ENCODE peak calls at places on chromosomes 4 and X, in eight cellular contexts. One of them, this sample, is unnamed.

GRCh38 chr4:70365479-70365878 is 4.9 kb downstream of the SMR3A start:
- DNase-seq in neural crest cell: no peak
- DNase-seq in cardiac fibroblast: peak
- DNase-seq in A549: no peak
- DNase-seq in endothelial cell: no peak
- DNase-seq in brain microvascular endothelial cell: no peak
- DNase-seq in colonic mucosa: no peak
- DNase-seq in epithelial cell of proximal tubule: no peak
- DNase-seq in this sample: no peak

GRCh38 chr4:10457255-10457801 is at the start of gene ZNF518B:
- DNase-seq in neural crest cell: peak
- DNase-seq in cardiac fibroblast: peak
- DNase-seq in A549: peak
- DNase-seq in endothelial cell: peak
- DNase-seq in brain microvascular endothelial cell: peak
- DNase-seq in colonic mucosa: peak
- DNase-seq in epithelial cell of proximal tubule: no peak
- DNase-seq in this sample: no peak

GRCh38 chr4:139921551-139922184 is 232.3 kb downstream of the MAML3 start:
- DNase-seq in neural crest cell: no peak
- DNase-seq in cardiac fibroblast: no peak
- DNase-seq in A549: no peak
- DNase-seq in endothelial cell: no peak
- DNase-seq in brain microvascular endothelial cell: no peak
- DNase-seq in colonic mucosa: peak
- DNase-seq in epithelial cell of proximal tubule: no peak
- DNase-seq in this sample: no peak

GRCh38 chr4:121711263-121712000 is 14.7 kb upstream of the ANXA5 start:
- DNase-seq in neural crest cell: peak
- DNase-seq in cardiac fibroblast: peak
- DNase-seq in A549: peak
- DNase-seq in endothelial cell: peak
- DNase-seq in brain microvascular endothelial cell: peak
- DNase-seq in colonic mucosa: peak
- DNase-seq in epithelial cell of proximal tubule: no peak
- DNase-seq in this sample: peak

GRCh38 chrX:87728024-87728423 is 210.4 kb downstream of the KLHL4 start:
- DNase-seq in neural crest cell: no peak
- DNase-seq in cardiac fibroblast: no peak
- DNase-seq in A549: no peak
- DNase-seq in endothelial cell: no peak
- DNase-seq in brain microvascular endothelial cell: no peak
- DNase-seq in colonic mucosa: no peak
- DNase-seq in epithelial cell of proximal tubule: no peak
- DNase-seq in this sample: no peak

GRCh38 chr4:137819964-137820383 is 287.7 kb upstream of the PCDH18 start:
- DNase-seq in neural crest cell: no peak
- DNase-seq in cardiac fibroblast: peak
- DNase-seq in A549: peak
- DNase-seq in endothelial cell: peak
- DNase-seq in brain microvascular endothelial cell: peak
- DNase-seq in colonic mucosa: no peak
- DNase-seq in epithelial cell of proximal tubule: peak
- DNase-seq in this sample: peak

GRCh38 chrX:81174286-81174685 is 27.4 kb downstream of the HMGN5 start:
- DNase-seq in neural crest cell: no peak
- DNase-seq in cardiac fibroblast: peak
- DNase-seq in A549: no peak
- DNase-seq in endothelial cell: no peak
- DNase-seq in brain microvascular endothelial cell: no peak
- DNase-seq in colonic mucosa: no peak
- DNase-seq in epithelial cell of proximal tubule: no peak
- DNase-seq in this sample: no peak

GRCh38 chr4:15400911-15401671 is 26.7 kb upstream of the C1QTNF7 start:
- DNase-seq in neural crest cell: no peak
- DNase-seq in cardiac fibroblast: peak
- DNase-seq in A549: no peak
- DNase-seq in endothelial cell: no peak
- DNase-seq in brain microvascular endothelial cell: peak
- DNase-seq in colonic mucosa: peak
- DNase-seq in epithelial cell of proximal tubule: no peak
- DNase-seq in this sample: peak

GRCh38 chrX:130100180-130100579 is 10.1 kb downstream of the ELF4 start:
- DNase-seq in neural crest cell: no peak
- DNase-seq in cardiac fibroblast: peak
- DNase-seq in A549: no peak
- DNase-seq in endothelial cell: no peak
- DNase-seq in brain microvascular endothelial cell: no peak
- DNase-seq in colonic mucosa: peak
- DNase-seq in epithelial cell of proximal tubule: no peak
- DNase-seq in this sample: peak

GRCh38 chrX:153476628-153477027 is 6.3 kb upstream of the HAUS7 start:
- DNase-seq in neural crest cell: no peak
- DNase-seq in cardiac fibroblast: no peak
- DNase-seq in A549: no peak
- DNase-seq in endothelial cell: no peak
- DNase-seq in brain microvascular endothelial cell: no peak
- DNase-seq in colonic mucosa: no peak
- DNase-seq in epithelial cell of proximal tubule: no peak
- DNase-seq in this sample: no peak

GRCh38 chrX:40651620-40652223 is 4.4 kb upstream of the CXorf38 start:
- DNase-seq in neural crest cell: peak
- DNase-seq in cardiac fibroblast: peak
- DNase-seq in A549: no peak
- DNase-seq in endothelial cell: peak
- DNase-seq in brain microvascular endothelial cell: peak
- DNase-seq in colonic mucosa: peak
- DNase-seq in epithelial cell of proximal tubule: no peak
- DNase-seq in this sample: peak

GRCh38 chr4:68871772-68872441 is 56.1 kb downstream of the UGT2B10 start:
- DNase-seq in neural crest cell: no peak
- DNase-seq in cardiac fibroblast: no peak
- DNase-seq in A549: no peak
- DNase-seq in endothelial cell: no peak
- DNase-seq in brain microvascular endothelial cell: no peak
- DNase-seq in colonic mucosa: no peak
- DNase-seq in epithelial cell of proximal tubule: no peak
- DNase-seq in this sample: no peak

GRCh38 chr4:4595252-4595651 is 53.4 kb upstream of the STX18 start:
- DNase-seq in neural crest cell: no peak
- DNase-seq in cardiac fibroblast: peak
- DNase-seq in A549: no peak
- DNase-seq in endothelial cell: no peak
- DNase-seq in brain microvascular endothelial cell: no peak
- DNase-seq in colonic mucosa: no peak
- DNase-seq in epithelial cell of proximal tubule: no peak
- DNase-seq in this sample: no peak
- TF ChIP-seq CTCF in neural crest cell: peak
- TF ChIP-seq CTCF in cardiac fibroblast: peak
- TF ChIP-seq CTCF in A549: no peak
- TF ChIP-seq CTCF in endothelial cell: peak
- TF ChIP-seq CTCF in brain microvascular endothelial cell: peak
- TF ChIP-seq CTCF in colonic mucosa: no peak
- TF ChIP-seq CTCF in epithelial cell of proximal tubule: peak
- TF ChIP-seq CTCF in this sample: peak

DNA sequence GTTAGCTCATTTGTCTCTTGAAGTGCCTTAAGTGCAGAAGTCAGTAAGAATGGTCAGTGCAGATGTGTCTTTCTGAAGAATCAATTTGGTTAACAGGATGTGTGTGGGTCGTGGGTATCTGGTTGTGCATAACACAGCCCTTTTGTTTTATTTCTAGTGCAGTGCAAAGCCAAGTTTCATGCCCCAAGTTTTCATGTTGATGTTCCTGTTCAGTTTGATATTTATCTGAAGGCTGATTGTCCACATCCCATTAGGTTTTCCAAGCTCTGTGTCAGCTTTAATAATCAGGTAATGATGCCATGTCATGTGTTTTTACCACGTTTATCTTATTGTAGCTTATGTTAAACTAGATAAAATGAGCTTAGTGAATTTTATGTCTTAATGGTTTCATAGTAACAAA is 27.4 kb downstream of the TRAPPC11 start:
- DNase-seq in neural crest cell: no peak
- DNase-seq in cardiac fibroblast: no peak
- DNase-seq in A549: no peak
- DNase-seq in endothelial cell: no peak
- DNase-seq in brain microvascular endothelial cell: no peak
- DNase-seq in colonic mucosa: no peak
- DNase-seq in epithelial cell of proximal tubule: no peak
- DNase-seq in this sample: no peak
- TF ChIP-seq CTCF in neural crest cell: no peak
- TF ChIP-seq CTCF in cardiac fibroblast: no peak
- TF ChIP-seq CTCF in A549: no peak
- TF ChIP-seq CTCF in endothelial cell: no peak
- TF ChIP-seq CTCF in brain microvascular endothelial cell: no peak
- TF ChIP-seq CTCF in colonic mucosa: no peak
- TF ChIP-seq CTCF in epithelial cell of proximal tubule: no peak
- TF ChIP-seq CTCF in this sample: no peak

GRCh38 chr4:1842339-1842895 is 13.5 kb downstream of the LETM1 start:
- DNase-seq in neural crest cell: no peak
- DNase-seq in cardiac fibroblast: no peak
- DNase-seq in A549: no peak
- DNase-seq in endothelial cell: no peak
- DNase-seq in brain microvascular endothelial cell: no peak
- DNase-seq in colonic mucosa: no peak
- DNase-seq in epithelial cell of proximal tubule: no peak
- DNase-seq in this sample: no peak
- TF ChIP-seq CTCF in neural crest cell: no peak
- TF ChIP-seq CTCF in cardiac fibroblast: no peak
- TF ChIP-seq CTCF in A549: no peak
- TF ChIP-seq CTCF in endothelial cell: no peak
- TF ChIP-seq CTCF in brain microvascular endothelial cell: peak
- TF ChIP-seq CTCF in colonic mucosa: no peak
- TF ChIP-seq CTCF in epithelial cell of proximal tubule: peak
- TF ChIP-seq CTCF in this sample: no peak

DNA sequence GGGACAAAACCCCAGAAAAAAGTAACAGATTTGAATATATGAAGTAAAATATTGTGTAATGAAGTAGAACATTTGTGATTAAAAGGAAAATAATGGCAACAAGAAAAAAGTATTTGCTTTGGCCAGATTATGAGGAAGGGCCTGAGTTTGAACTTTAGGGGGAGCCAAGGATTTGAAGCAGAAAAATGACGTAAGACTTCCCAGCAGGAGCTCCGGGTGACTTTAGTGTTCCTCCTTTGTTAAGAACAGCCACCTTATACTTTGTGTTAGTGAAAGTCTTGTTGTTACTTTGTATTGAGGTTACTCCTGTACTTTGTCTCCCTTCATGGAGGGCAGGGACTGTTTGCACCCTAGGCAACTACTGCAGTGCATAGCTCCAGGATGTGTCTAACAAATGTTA is 41.1 kb downstream of the DCUN1D4 start:
- DNase-seq in neural crest cell: no peak
- DNase-seq in cardiac fibroblast: peak
- DNase-seq in A549: no peak
- DNase-seq in endothelial cell: no peak
- DNase-seq in brain microvascular endothelial cell: no peak
- DNase-seq in colonic mucosa: no peak
- DNase-seq in epithelial cell of proximal tubule: no peak
- DNase-seq in this sample: no peak
- TF ChIP-seq CTCF in neural crest cell: no peak
- TF ChIP-seq CTCF in cardiac fibroblast: no peak
- TF ChIP-seq CTCF in A549: no peak
- TF ChIP-seq CTCF in endothelial cell: no peak
- TF ChIP-seq CTCF in brain microvascular endothelial cell: no peak
- TF ChIP-seq CTCF in colonic mucosa: no peak
- TF ChIP-seq CTCF in epithelial cell of proximal tubule: no peak
- TF ChIP-seq CTCF in this sample: no peak

GRCh38 chr4:2667428-2667827 is 88.7 kb downstream of the TNIP2 start:
- DNase-seq in neural crest cell: no peak
- DNase-seq in cardiac fibroblast: no peak
- DNase-seq in A549: no peak
- DNase-seq in endothelial cell: no peak
- DNase-seq in brain microvascular endothelial cell: no peak
- DNase-seq in colonic mucosa: no peak
- DNase-seq in epithelial cell of proximal tubule: no peak
- DNase-seq in this sample: no peak

GRCh38 chr4:2672700-2673099 is 83.4 kb downstream of the TNIP2 start:
- DNase-seq in neural crest cell: no peak
- DNase-seq in cardiac fibroblast: no peak
- DNase-seq in A549: no peak
- DNase-seq in endothelial cell: no peak
- DNase-seq in brain microvascular endothelial cell: no peak
- DNase-seq in colonic mucosa: no peak
- DNase-seq in epithelial cell of proximal tubule: no peak
- DNase-seq in this sample: no peak

GRCh38 chr4:2672082-2672481 is 84.1 kb downstream of the TNIP2 start:
- DNase-seq in neural crest cell: no peak
- DNase-seq in cardiac fibroblast: no peak
- DNase-seq in A549: no peak
- DNase-seq in endothelial cell: no peak
- DNase-seq in brain microvascular endothelial cell: no peak
- DNase-seq in colonic mucosa: no peak
- DNase-seq in epithelial cell of proximal tubule: no peak
- DNase-seq in this sample: no peak

GRCh38 chr4:2671267-2671895 is 84.8 kb downstream of the TNIP2 start:
- DNase-seq in neural crest cell: peak
- DNase-seq in cardiac fibroblast: no peak
- DNase-seq in A549: no peak
- DNase-seq in endothelial cell: no peak
- DNase-seq in brain microvascular endothelial cell: no peak
- DNase-seq in colonic mucosa: no peak
- DNase-seq in epithelial cell of proximal tubule: peak
- DNase-seq in this sample: no peak

GRCh38 chr4:2673157-2673556 is 83.0 kb downstream of the TNIP2 start:
- DNase-seq in neural crest cell: no peak
- DNase-seq in cardiac fibroblast: no peak
- DNase-seq in A549: peak
- DNase-seq in endothelial cell: no peak
- DNase-seq in brain microvascular endothelial cell: no peak
- DNase-seq in colonic mucosa: no peak
- DNase-seq in epithelial cell of proximal tubule: no peak
- DNase-seq in this sample: no peak
- TF ChIP-seq CTCF in neural crest cell: peak
- TF ChIP-seq CTCF in cardiac fibroblast: peak
- TF ChIP-seq CTCF in A549: peak
- TF ChIP-seq CTCF in endothelial cell: peak
- TF ChIP-seq CTCF in brain microvascular endothelial cell: peak
- TF ChIP-seq CTCF in colonic mucosa: no peak
- TF ChIP-seq CTCF in epithelial cell of proximal tubule: peak
- TF ChIP-seq CTCF in this sample: peak

DNA sequence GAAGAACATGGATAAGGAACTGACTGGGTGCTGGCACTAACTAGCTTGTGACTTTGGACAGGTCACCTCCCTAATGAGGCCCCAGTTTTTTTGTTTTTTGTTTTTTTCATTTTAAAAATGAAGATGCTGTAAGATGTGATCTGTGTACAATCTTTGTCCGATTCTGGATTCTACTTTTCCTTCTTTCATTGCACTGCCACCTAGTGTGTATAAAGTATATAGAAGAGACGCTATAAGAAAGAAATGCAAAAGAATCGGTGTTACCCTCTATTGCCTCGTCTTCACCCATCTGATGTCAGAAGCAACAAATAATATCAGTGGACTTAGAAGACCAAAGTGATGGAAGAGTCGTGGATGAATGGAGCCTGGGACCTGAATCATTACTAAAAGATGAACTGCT is 58.6 kb upstream of the P2RY10 start:
- DNase-seq in neural crest cell: no peak
- DNase-seq in cardiac fibroblast: peak
- DNase-seq in A549: peak
- DNase-seq in endothelial cell: no peak
- DNase-seq in brain microvascular endothelial cell: no peak
- DNase-seq in colonic mucosa: no peak
- DNase-seq in epithelial cell of proximal tubule: no peak
- DNase-seq in this sample: no peak
- TF ChIP-seq CTCF in neural crest cell: peak
- TF ChIP-seq CTCF in cardiac fibroblast: peak
- TF ChIP-seq CTCF in A549: peak
- TF ChIP-seq CTCF in endothelial cell: peak
- TF ChIP-seq CTCF in brain microvascular endothelial cell: peak
- TF ChIP-seq CTCF in colonic mucosa: no peak
- TF ChIP-seq CTCF in epithelial cell of proximal tubule: peak
- TF ChIP-seq CTCF in this sample: peak

This sample was measured in AG09309.